ENCODE peak calls at places on chromosomes 2 and 18, in eight cellular contexts. F is spleen, K is K562, J is stomach, U is body of pancreas, B is tibial nerve, N is H1, W is erythroblast. R is an unnamed sample.

GRCh38 chr2:128494640-128495321 is 176.1 kb upstream of the HS6ST1 start:
- DNase-seq in F (peak), K (no peak), J (peak), U (peak), B (no peak), N (no peak), W (peak), R (no peak)

GRCh38 chr2:219441451-219442205 is 7.0 kb downstream of the SPEG start:
- DNase-seq in F (peak), K (peak), J (peak), U (peak), B (no peak), N (no peak), W (no peak), R (peak)

GRCh38 chr2:31729065-31729439 is 148.3 kb upstream of the SRD5A2 start:
- DNase-seq in F (no peak), K (no peak), J (no peak), U (no peak), B (no peak), N (no peak), W (no peak), R (no peak)

GRCh38 chr2:137776697-137777096 is 187.6 kb upstream of the HNMT start:
- DNase-seq in F (no peak), K (no peak), J (no peak), U (no peak), B (no peak), N (no peak), W (no peak), R (no peak)

GRCh38 chr2:207239754-207240494 is 74.2 kb upstream of the KLF7 start:
- DNase-seq in F (no peak), K (no peak), J (no peak), U (no peak), B (no peak), N (no peak), W (no peak), R (no peak)

GRCh38 chr2:177622516-177622915 is 229.9 kb downstream of the AGPS start:
- DNase-seq in F (no peak), K (no peak), J (no peak), U (peak), B (no peak), N (no peak), W (no peak), R (peak)

GRCh38 chr18:69839497-69839896 is 108.2 kb downstream of the CD226 start:
- DNase-seq in F (no peak), K (no peak), J (no peak), U (no peak), B (no peak), N (no peak), W (no peak), R (no peak)

GRCh38 chr2:199484927-199485326 is 27.2 kb upstream of the SATB2 start:
- DNase-seq in F (no peak), K (no peak), J (no peak), U (no peak), B (no peak), N (no peak), W (no peak), R (peak)

GRCh38 chr2:234635284-234635683 is 138.4 kb upstream of the ARL4C start:
- DNase-seq in F (no peak), K (no peak), J (no peak), U (no peak), B (no peak), N (no peak), W (no peak), R (no peak)

GRCh38 chr2:174546519-174547506 is 50.8 kb downstream of the WIPF1 start:
- DNase-seq in F (no peak), K (peak), J (no peak), U (no peak), B (no peak), N (peak), W (peak), R (peak)

GRCh38 chr18:8797206-8797605 is 91.8 kb downstream of the MTCL1 start:
- DNase-seq in F (no peak), K (no peak), J (peak), U (no peak), B (no peak), N (no peak), W (no peak), R (no peak)

GRCh38 chr2:44268259-44268649 is 7.0 kb upstream of the SLC3A1 start:
- DNase-seq in F (no peak), K (no peak), J (no peak), U (no peak), B (no peak), N (no peak), W (no peak), R (no peak)

GRCh38 chr2:233385489-233386044 is 31.3 kb downstream of the DGKD start:
- DNase-seq in F (peak), K (no peak), J (no peak), U (no peak), B (no peak), N (no peak), W (no peak), R (no peak)

GRCh38 chr2:176170606-176171005 is 13.5 kb downstream of the HOXD3 start:
- DNase-seq in F (no peak), K (no peak), J (no peak), U (no peak), B (no peak), N (no peak), W (no peak), R (no peak)

GRCh38 chr18:2513616-2514015 is 57.7 kb downstream of the METTL4 start:
- DNase-seq in F (no peak), K (no peak), J (no peak), U (no peak), B (no peak), N (no peak), W (no peak), R (no peak)

GRCh38 chr2:96546321-96546720 is 9.8 kb downstream of the ARID5A start:
- DNase-seq in F (peak), K (no peak), J (no peak), U (no peak), B (no peak), N (no peak), W (no peak), R (no peak)

GRCh38 chr2:43074592-43075053 is 151.8 kb downstream of the ZFP36L2 start:
- DNase-seq in F (peak), K (no peak), J (no peak), U (no peak), B (no peak), N (no peak), W (no peak), R (no peak)

GRCh38 chr2:14516844-14517243 is 115.7 kb upstream of the LRATD1 start:
- DNase-seq in F (no peak), K (no peak), J (no peak), U (no peak), B (no peak), N (no peak), W (no peak), R (peak)

GRCh38 chr2:163897799-163898198 is 162.0 kb upstream of the FIGN start:
- DNase-seq in F (peak), K (no peak), J (no peak), U (no peak), B (no peak), N (no peak), W (no peak), R (no peak)

GRCh38 chr2:23502096-23502495 is 117.1 kb downstream of the KLHL29 start:
- DNase-seq in F (no peak), K (no peak), J (no peak), U (peak), B (no peak), N (no peak), W (no peak), R (no peak)

GRCh38 chr2:191635333-191636234 is 42.4 kb upstream of the NABP1 start:
- DNase-seq in F (no peak), K (no peak), J (no peak), U (no peak), B (no peak), N (no peak), W (peak), R (no peak)

GRCh38 chr18:66138642-66139041 is 387.8 kb downstream of the CDH7 start:
- DNase-seq in F (no peak), K (no peak), J (no peak), U (no peak), B (no peak), N (no peak), W (no peak), R (no peak)

GRCh38 chr18:62964432-62964831 is 249.1 kb downstream of the PHLPP1 start:
- DNase-seq in F (no peak), K (no peak), J (no peak), U (no peak), B (no peak), N (no peak), W (no peak), R (no peak)

GRCh38 chr2:127105656-127106456 is 1.1 kb downstream of the BIN1 start:
- DNase-seq in F (peak), K (no peak), J (no peak), U (peak), B (no peak), N (no peak), W (no peak), R (no peak)

GRCh38 chr2:36780231-36780808 is 83.8 kb downstream of the VIT start:
- DNase-seq in F (no peak), K (peak), J (no peak), U (no peak), B (no peak), N (no peak), W (peak), R (peak)

DNA sequence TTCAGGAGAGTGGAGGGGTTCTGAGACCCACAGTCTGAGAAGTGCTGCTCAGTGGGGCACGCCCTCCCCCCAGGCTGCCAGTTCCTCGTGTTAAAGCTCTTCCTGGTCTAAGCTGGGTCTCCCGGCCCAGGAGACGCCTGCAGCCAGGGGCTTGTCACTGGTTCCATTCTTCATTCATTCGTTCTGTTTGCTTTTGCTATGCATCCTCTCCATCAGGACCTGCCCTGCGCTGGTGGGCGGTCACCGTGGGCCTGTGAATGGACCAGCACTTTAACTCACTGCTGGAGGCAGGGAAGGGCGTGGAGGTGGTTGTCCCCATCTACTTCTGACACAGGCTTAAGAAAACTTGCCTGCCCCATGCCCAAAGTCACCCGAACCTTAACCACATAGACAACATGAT is 272.8 kb upstream of the HDAC4 start:
- DNase-seq in F (no peak), K (no peak), J (no peak), U (no peak), B (no peak), N (no peak), W (no peak), R (no peak)
- TF ChIP-seq POLR2A in F (no peak), K (no peak), J (no peak), U (no peak), B (no peak), N (no peak), W (no peak), R (no peak)

GRCh38 chr2:195656859-195657633 is at the start of gene SLC39A10:
- DNase-seq in F (peak), K (peak), J (peak), U (peak), B (peak), N (peak), W (peak), R (peak)
- TF ChIP-seq POLR2A in F (peak), K (peak), J (peak), U (peak), B (peak), N (peak), W (peak), R (peak)

GRCh38 chr2:61537590-61538178 is 472 bp downstream of the XPO1 start:
- DNase-seq in F (no peak), K (no peak), J (no peak), U (no peak), B (peak), N (no peak), W (no peak), R (no peak)

GRCh38 chr2:61536086-61536722 is 2.0 kb downstream of the XPO1 start:
- DNase-seq in F (no peak), K (no peak), J (no peak), U (no peak), B (no peak), N (peak), W (peak), R (peak)

GRCh38 chr2:61535449-61535848 is 2.7 kb downstream of the XPO1 start:
- DNase-seq in F (no peak), K (no peak), J (no peak), U (no peak), B (no peak), N (no peak), W (peak), R (no peak)

GRCh38 chr2:61538179-61538919 is at the start of gene XPO1:
- DNase-seq in F (peak), K (peak), J (peak), U (peak), B (peak), N (peak), W (peak), R (peak)

GRCh38 chr2:61536723-61537581 is 1.2 kb downstream of the XPO1 start:
- DNase-seq in F (peak), K (peak), J (peak), U (peak), B (peak), N (no peak), W (peak), R (peak)
- TF ChIP-seq POLR2A in F (no peak), K (peak), J (no peak), U (peak), B (peak), N (peak), W (peak), R (peak)

DNA sequence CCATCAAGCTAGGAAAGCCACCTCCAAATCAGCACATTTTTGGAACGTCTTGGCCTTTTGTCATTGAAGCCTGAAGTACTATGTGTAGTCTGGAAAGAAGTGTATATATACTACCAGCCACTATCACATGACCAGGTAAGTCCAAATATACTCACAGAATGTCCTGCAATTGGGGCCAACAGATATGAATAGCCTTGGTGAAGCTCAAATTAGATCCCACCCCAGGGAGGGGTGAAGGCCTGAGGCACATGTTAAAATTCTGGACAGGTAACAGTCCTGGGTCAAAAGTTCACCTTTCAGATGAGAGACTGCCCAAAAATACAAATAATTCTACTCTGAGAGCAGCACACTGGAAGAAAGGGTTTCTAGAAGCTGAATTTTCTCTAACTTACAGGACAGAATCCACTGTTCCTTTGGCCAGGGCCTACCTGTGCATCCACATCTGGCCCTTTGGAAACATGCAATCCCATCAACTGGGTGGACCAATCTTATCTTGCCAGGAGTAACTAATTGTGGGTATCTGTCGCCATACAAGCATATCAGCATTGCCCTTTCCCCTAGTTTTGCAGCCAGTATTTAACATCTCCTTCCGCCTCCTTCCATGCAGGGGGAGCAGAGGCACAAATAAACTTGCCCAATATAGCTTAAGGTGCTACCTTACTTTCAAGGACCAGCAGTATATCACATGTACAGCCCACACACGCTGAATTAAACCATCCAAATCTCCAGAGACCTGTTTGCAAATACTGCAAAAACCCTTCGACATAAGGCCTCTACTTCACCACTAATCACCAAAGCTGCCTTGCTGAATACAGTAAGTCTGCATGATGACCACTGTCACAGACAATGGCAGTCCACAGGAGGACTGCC is 67.8 kb downstream of the EIF5B start:
- DNase-seq in F (no peak), K (no peak), J (no peak), U (no peak), B (no peak), N (no peak), W (peak), R (no peak)
- TF ChIP-seq POLR2A in F (no peak), K (peak), J (no peak), U (no peak), B (no peak), N (no peak), W (no peak), R (no peak)

GRCh38 chr2:120765911-120766757 is 30.5 kb downstream of the GLI2 start:
- DNase-seq in F (peak), K (no peak), J (peak), U (peak), B (peak), N (no peak), W (no peak), R (no peak)
- TF ChIP-seq POLR2A in F (no peak), K (no peak), J (no peak), U (no peak), B (no peak), N (no peak), W (no peak), R (no peak)

DNA sequence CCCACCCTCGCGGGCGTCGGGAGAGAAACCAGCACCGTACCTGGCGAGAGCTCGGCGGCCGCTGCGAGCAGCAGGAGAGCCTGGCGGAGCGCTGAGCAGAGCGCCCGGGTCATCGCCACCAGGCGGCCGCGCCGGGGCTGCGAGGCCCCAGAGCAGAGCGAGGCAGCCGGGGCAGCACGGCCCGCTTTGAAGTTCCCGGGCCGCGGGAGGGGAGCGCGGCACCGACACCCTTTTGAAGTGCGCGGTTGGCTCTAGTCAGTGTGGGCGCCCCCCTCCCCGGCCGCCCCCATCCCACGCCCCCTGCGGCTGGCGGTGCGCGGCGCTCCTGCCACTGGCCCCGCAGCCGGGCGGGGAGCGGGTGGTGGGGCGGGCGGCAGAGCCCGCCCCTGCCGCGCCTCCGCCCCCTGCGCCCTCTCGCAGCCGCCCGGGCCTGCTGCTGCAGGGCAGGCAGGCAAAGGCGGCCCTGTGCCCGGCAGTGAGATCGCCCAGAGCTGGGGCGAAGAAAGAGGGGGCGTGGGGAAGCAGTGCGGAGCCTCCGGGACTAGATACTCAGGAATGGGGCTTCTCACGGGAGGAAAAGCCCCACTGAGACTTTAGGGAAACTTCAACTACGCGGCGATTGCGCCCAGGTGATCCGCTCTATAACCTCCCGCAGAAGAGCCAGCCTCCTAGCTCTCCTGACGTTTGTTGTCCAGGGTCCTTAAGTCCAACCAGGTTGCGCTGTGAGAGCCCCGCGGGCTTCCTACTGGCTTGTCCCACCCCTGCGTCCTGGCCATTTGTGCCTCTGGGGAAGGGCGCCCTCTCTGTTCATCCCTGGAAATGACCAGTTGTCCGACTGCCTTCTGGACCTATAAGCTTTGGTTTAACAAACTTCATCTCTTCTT is at the start of gene ACVR1C:
- DNase-seq in F (peak), K (peak), J (peak), U (peak), B (no peak), N (peak), W (peak), R (peak)
- TF ChIP-seq POLR2A in F (no peak), K (no peak), J (no peak), U (peak), B (no peak), N (no peak), W (no peak), R (no peak)

GRCh38 chr2:15818186-15818795 is 122.1 kb upstream of the MYCN start:
- DNase-seq in F (no peak), K (no peak), J (no peak), U (no peak), B (no peak), N (no peak), W (no peak), R (no peak)
- TF ChIP-seq POLR2A in F (no peak), K (no peak), J (no peak), U (no peak), B (no peak), N (no peak), W (no peak), R (no peak)

R was measured in NB4.